ENCODE peak calls at places on chromosomes 3 and 15, in ten cellular contexts. One of them, this sample, is unnamed.
A peak's percentile ranks its signal among the peaks of the same experiment; 100 is the strongest.

GRCh38 chr3:170003881-170004356 is 33.9 kb upstream of the GPR160 start:
- ATAC-seq in HepG2: peak; percentile 89
- ATAC-seq in Panc1: no peak
- ATAC-seq in GM12878: no peak
- ATAC-seq in heart right ventricle: no peak
- ATAC-seq in RWPE2: no peak
- ATAC-seq in aorta: no peak
- ATAC-seq in right cardiac atrium: no peak
- ATAC-seq in body of pancreas: no peak
- ATAC-seq in DND-41: no peak
- ATAC-seq in this sample: no peak

GRCh38 chr3:151384741-151385174 is at the start of gene P2RY12:
- ATAC-seq in HepG2: no peak
- ATAC-seq in Panc1: no peak
- ATAC-seq in GM12878: peak; percentile 73
- ATAC-seq in heart right ventricle: no peak
- ATAC-seq in RWPE2: no peak
- ATAC-seq in aorta: peak; percentile 43
- ATAC-seq in right cardiac atrium: peak; percentile 37
- ATAC-seq in body of pancreas: no peak
- ATAC-seq in DND-41: no peak
- ATAC-seq in this sample: no peak

GRCh38 chr15:33138000-33138399 is 56.5 kb downstream of the FMN1 start:
- ATAC-seq in HepG2: no peak
- ATAC-seq in Panc1: no peak
- ATAC-seq in GM12878: no peak
- ATAC-seq in heart right ventricle: no peak
- ATAC-seq in RWPE2: no peak
- ATAC-seq in aorta: no peak
- ATAC-seq in right cardiac atrium: no peak
- ATAC-seq in body of pancreas: no peak
- ATAC-seq in DND-41: no peak
- ATAC-seq in this sample: no peak

GRCh38 chr15:90192961-90193786 is 8.0 kb upstream of the SEMA4B start:
- ATAC-seq in HepG2: no peak
- ATAC-seq in Panc1: no peak
- ATAC-seq in GM12878: no peak
- ATAC-seq in heart right ventricle: peak; percentile 20
- ATAC-seq in RWPE2: no peak
- ATAC-seq in aorta: peak; percentile 47
- ATAC-seq in right cardiac atrium: peak; percentile 41
- ATAC-seq in body of pancreas: no peak
- ATAC-seq in DND-41: peak; percentile 61
- ATAC-seq in this sample: peak; percentile 83

GRCh38 chr15:69055251-69055650 is 40.8 kb downstream of the NOX5 start:
- ATAC-seq in HepG2: no peak
- ATAC-seq in Panc1: no peak
- ATAC-seq in GM12878: no peak
- ATAC-seq in heart right ventricle: no peak
- ATAC-seq in RWPE2: no peak
- ATAC-seq in aorta: no peak
- ATAC-seq in right cardiac atrium: no peak
- ATAC-seq in body of pancreas: no peak
- ATAC-seq in DND-41: no peak
- ATAC-seq in this sample: no peak

GRCh38 chr3:143973352-143974021 is 1.9 kb downstream of the DIPK2A start:
- ATAC-seq in HepG2: peak; percentile 33
- ATAC-seq in Panc1: no peak
- ATAC-seq in GM12878: no peak
- ATAC-seq in heart right ventricle: no peak
- ATAC-seq in RWPE2: no peak
- ATAC-seq in aorta: no peak
- ATAC-seq in right cardiac atrium: no peak
- ATAC-seq in body of pancreas: no peak
- ATAC-seq in DND-41: no peak
- ATAC-seq in this sample: no peak

GRCh38 chr3:118117061-118117460 is 917.6 kb downstream of the IGSF11 start:
- ATAC-seq in HepG2: no peak
- ATAC-seq in Panc1: no peak
- ATAC-seq in GM12878: no peak
- ATAC-seq in heart right ventricle: no peak
- ATAC-seq in RWPE2: no peak
- ATAC-seq in aorta: no peak
- ATAC-seq in right cardiac atrium: no peak
- ATAC-seq in body of pancreas: no peak
- ATAC-seq in DND-41: no peak
- ATAC-seq in this sample: no peak

GRCh38 chr3:141237701-141238521 is 6.3 kb downstream of the PXYLP1 start:
- ATAC-seq in HepG2: no peak
- ATAC-seq in Panc1: no peak
- ATAC-seq in GM12878: peak; percentile 39
- ATAC-seq in heart right ventricle: peak; percentile 62
- ATAC-seq in RWPE2: no peak
- ATAC-seq in aorta: no peak
- ATAC-seq in right cardiac atrium: peak; percentile 45
- ATAC-seq in body of pancreas: peak; percentile 94
- ATAC-seq in DND-41: no peak
- ATAC-seq in this sample: peak; percentile 32

GRCh38 chr15:75028991-75029377 is 5.6 kb downstream of the PPCDC start:
- ATAC-seq in HepG2: peak; percentile 37
- ATAC-seq in Panc1: peak; percentile 76
- ATAC-seq in GM12878: peak; percentile 18
- ATAC-seq in heart right ventricle: peak; percentile 3
- ATAC-seq in RWPE2: peak; percentile 1
- ATAC-seq in aorta: no peak
- ATAC-seq in right cardiac atrium: peak; percentile 1
- ATAC-seq in body of pancreas: peak; percentile 20
- ATAC-seq in DND-41: peak; percentile 31
- ATAC-seq in this sample: no peak

GRCh38 chr15:75031773-75032302 is 8.4 kb downstream of the PPCDC start:
- ATAC-seq in HepG2: no peak
- ATAC-seq in Panc1: no peak
- ATAC-seq in GM12878: peak; percentile 14
- ATAC-seq in heart right ventricle: no peak
- ATAC-seq in RWPE2: no peak
- ATAC-seq in aorta: no peak
- ATAC-seq in right cardiac atrium: no peak
- ATAC-seq in body of pancreas: no peak
- ATAC-seq in DND-41: no peak
- ATAC-seq in this sample: no peak

GRCh38 chr15:75029378-75030022 is 6.1 kb downstream of the PPCDC start:
- ATAC-seq in HepG2: peak; percentile 90
- ATAC-seq in Panc1: peak; percentile 90
- ATAC-seq in GM12878: peak; percentile 90
- ATAC-seq in heart right ventricle: peak; percentile 85
- ATAC-seq in RWPE2: peak; percentile 77
- ATAC-seq in aorta: peak; percentile 94
- ATAC-seq in right cardiac atrium: peak; percentile 88
- ATAC-seq in body of pancreas: peak; percentile 88
- ATAC-seq in DND-41: peak; percentile 93
- ATAC-seq in this sample: peak; percentile 85

GRCh38 chr15:75030424-75030823 is 7.0 kb downstream of the PPCDC start:
- ATAC-seq in HepG2: no peak
- ATAC-seq in Panc1: no peak
- ATAC-seq in GM12878: no peak
- ATAC-seq in heart right ventricle: no peak
- ATAC-seq in RWPE2: no peak
- ATAC-seq in aorta: no peak
- ATAC-seq in right cardiac atrium: no peak
- ATAC-seq in body of pancreas: no peak
- ATAC-seq in DND-41: no peak
- ATAC-seq in this sample: no peak

DNA sequence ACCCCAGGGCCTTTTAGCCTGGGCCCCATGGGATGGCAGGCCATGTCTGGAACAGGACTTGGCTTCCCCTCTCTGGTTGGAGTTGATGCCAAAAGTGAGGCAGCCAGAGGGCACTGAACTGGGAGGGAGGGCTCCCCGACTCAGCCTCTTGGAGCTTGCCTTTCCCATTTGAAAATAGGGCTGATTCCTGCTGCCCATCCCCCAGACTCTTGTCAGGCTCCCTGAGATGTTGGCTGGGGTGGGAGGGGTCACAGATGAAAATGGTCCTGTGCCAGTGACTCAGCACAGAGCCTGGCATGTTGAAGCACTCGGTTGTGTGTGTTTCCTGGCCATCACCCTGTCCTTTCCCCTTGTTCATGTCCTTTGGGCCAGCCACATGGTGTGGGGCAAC is 6.6 kb downstream of the PPCDC start:
- ATAC-seq in HepG2: no peak
- ATAC-seq in Panc1: no peak
- ATAC-seq in GM12878: no peak
- ATAC-seq in heart right ventricle: peak; percentile 46
- ATAC-seq in RWPE2: peak; percentile 16
- ATAC-seq in aorta: peak; percentile 69
- ATAC-seq in right cardiac atrium: peak; percentile 61
- ATAC-seq in body of pancreas: no peak
- ATAC-seq in DND-41: no peak
- ATAC-seq in this sample: peak; percentile 33
- H3K27ac ChIP-seq in HepG2: no peak overlapping the region
- H3K27ac ChIP-seq in Panc1: peak overlapping the region; percentile 49
- H3K27ac ChIP-seq in GM12878: peak overlapping the region; percentile 74
- H3K27ac ChIP-seq in heart right ventricle: peak overlapping the region; percentile 85
- H3K27ac ChIP-seq in RWPE2: peak overlapping the region; percentile 69
- H3K27ac ChIP-seq in aorta: peak overlapping the region; percentile 15
- H3K27ac ChIP-seq in right cardiac atrium: peak overlapping the region; percentile 50
- H3K27ac ChIP-seq in body of pancreas: no peak overlapping the region
- H3K27ac ChIP-seq in DND-41: peak overlapping the region; percentile 19
- H3K27ac ChIP-seq in this sample: peak overlapping the region; percentile 62

DNA sequence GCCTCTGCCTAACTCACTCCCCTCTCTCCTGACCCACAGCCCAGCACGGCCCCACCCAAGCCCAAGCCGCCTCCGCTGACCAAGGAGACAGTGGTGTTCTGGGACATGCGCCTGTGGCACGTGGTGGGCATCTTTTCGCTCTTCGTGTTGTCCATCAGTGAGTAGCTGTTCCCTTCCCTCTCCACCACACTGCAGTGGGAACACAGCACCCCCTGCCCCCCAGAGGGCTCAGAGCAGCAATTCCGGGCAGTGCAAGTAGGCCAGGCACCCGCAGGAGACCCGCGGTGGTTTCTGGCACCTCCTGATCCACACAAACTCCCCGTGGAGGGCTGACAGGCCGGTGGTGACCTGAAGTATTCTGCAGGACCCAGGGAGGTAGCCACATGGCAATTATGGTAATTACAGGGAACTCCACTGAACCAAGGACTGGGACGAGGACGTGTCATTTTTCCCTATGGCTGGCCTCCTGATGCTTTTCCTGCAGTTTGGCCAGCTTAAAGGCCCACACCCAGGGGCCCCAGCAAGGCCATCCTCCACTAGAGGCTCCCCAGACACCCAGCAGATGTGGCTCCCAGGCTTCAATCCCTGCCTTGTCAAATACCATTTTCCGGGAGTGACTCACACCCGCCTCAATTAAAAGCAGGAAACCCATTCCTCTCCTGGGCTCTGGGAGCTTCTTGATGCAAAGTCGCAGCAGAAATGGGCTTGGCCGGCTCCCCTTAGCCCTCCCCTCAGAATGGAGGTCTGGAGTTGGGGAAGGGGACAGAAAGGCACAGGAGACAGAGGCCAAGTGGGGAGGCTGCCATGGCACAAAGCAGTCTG is 4.8 kb downstream of the TMIE start:
- ATAC-seq in HepG2: no peak
- ATAC-seq in Panc1: no peak
- ATAC-seq in GM12878: no peak
- ATAC-seq in heart right ventricle: no peak
- ATAC-seq in RWPE2: peak; percentile 50
- ATAC-seq in aorta: no peak
- ATAC-seq in right cardiac atrium: no peak
- ATAC-seq in body of pancreas: no peak
- ATAC-seq in DND-41: no peak
- ATAC-seq in this sample: no peak
- H3K27ac ChIP-seq in HepG2: no peak overlapping the region
- H3K27ac ChIP-seq in Panc1: no peak overlapping the region
- H3K27ac ChIP-seq in GM12878: no peak overlapping the region
- H3K27ac ChIP-seq in heart right ventricle: no peak overlapping the region
- H3K27ac ChIP-seq in RWPE2: no peak overlapping the region
- H3K27ac ChIP-seq in aorta: no peak overlapping the region
- H3K27ac ChIP-seq in right cardiac atrium: no peak overlapping the region
- H3K27ac ChIP-seq in body of pancreas: no peak overlapping the region
- H3K27ac ChIP-seq in DND-41: no peak overlapping the region
- H3K27ac ChIP-seq in this sample: no peak overlapping the region

DNA sequence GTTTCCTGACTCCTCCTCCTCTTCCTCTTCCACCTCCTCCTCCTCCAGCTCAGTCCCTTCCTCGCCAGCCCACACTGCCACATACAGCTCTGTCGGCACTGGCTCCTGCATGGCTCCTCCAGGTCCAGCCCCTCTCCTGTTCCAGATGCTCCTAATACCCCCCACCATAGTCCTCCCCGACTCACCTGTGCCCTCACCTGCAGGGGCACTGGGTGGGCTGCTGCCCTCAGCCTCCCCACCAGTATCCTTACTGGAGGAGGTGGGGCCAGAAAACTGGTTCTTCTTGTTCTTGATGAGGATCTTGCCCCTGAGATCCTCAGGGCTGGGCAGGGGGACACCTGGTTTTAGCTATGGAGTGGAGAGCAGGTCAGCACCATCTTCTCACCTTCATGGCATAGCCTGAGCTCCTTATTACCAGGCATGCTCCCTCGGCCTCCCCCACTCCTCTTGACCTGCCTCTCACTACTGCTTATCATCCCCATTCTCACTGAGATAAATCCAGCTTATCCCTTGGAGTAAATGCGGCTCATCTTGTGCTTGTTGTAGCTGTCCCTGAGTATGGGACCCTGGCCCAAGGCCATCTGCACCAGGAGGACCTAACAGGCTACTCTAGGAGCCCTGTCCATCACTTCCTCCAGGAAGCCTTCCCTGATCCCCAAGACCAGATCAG is 11.0 kb downstream of the PLCB2 start:
- ATAC-seq in HepG2: no peak
- ATAC-seq in Panc1: no peak
- ATAC-seq in GM12878: no peak
- ATAC-seq in heart right ventricle: peak; percentile 31
- ATAC-seq in RWPE2: no peak
- ATAC-seq in aorta: no peak
- ATAC-seq in right cardiac atrium: peak; percentile 4
- ATAC-seq in body of pancreas: no peak
- ATAC-seq in DND-41: no peak
- ATAC-seq in this sample: no peak
- H3K27ac ChIP-seq in HepG2: no peak overlapping the region
- H3K27ac ChIP-seq in Panc1: no peak overlapping the region
- H3K27ac ChIP-seq in GM12878: no peak overlapping the region
- H3K27ac ChIP-seq in heart right ventricle: peak overlapping the region; percentile 64
- H3K27ac ChIP-seq in RWPE2: no peak overlapping the region
- H3K27ac ChIP-seq in aorta: no peak overlapping the region
- H3K27ac ChIP-seq in right cardiac atrium: peak overlapping the region; percentile 85
- H3K27ac ChIP-seq in body of pancreas: no peak overlapping the region
- H3K27ac ChIP-seq in DND-41: no peak overlapping the region
- H3K27ac ChIP-seq in this sample: no peak overlapping the region

DNA sequence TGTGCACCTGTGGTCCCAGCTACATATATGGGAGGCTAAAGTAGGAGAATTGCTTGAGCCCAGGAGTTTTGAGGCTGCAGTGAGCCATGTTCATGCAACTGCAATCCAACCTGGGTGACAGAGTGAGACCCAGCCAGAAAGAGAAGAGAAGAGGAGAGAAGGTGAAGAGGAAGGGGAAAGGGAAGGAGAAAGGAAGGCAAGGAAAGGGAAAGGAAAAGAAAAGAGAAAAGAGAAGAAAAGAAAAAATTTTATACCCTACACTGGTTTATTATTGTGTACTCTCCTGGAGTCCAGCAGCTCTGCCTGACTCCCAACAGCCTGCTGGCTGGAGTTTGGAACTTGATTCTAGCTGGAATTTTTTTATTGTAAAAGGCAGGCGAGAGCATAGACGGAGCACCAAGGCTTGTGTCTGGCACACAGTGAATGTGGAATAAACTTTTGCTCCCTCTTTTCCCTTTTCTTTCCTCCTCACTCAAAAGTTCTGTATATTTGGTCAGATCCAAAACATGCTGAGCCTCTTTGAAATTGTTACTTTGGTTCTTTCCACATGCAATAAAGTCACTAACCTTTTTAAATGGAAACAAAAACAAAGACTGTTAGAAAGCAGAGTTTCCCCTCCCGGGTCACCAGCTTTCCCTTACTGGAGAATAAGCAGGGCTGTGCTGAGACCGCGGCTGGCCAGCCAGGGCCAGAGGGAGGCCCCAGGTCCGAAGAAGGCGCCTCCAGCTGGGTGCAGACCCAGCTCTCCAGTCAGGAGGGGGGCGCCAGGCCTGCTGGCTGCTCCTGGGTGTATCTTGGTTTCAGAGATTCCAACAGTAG is 9.9 kb downstream of the THSD4 start:
- ATAC-seq in HepG2: no peak
- ATAC-seq in Panc1: peak; percentile 13
- ATAC-seq in GM12878: no peak
- ATAC-seq in heart right ventricle: no peak
- ATAC-seq in RWPE2: no peak
- ATAC-seq in aorta: peak; percentile 69
- ATAC-seq in right cardiac atrium: peak; percentile 73
- ATAC-seq in body of pancreas: no peak
- ATAC-seq in DND-41: no peak
- ATAC-seq in this sample: peak; percentile 46
- H3K27ac ChIP-seq in HepG2: no peak overlapping the region
- H3K27ac ChIP-seq in Panc1: peak overlapping the region; percentile 59
- H3K27ac ChIP-seq in GM12878: no peak overlapping the region
- H3K27ac ChIP-seq in heart right ventricle: peak overlapping the region; percentile 80
- H3K27ac ChIP-seq in RWPE2: peak overlapping the region; percentile 96
- H3K27ac ChIP-seq in aorta: peak overlapping the region; percentile 96
- H3K27ac ChIP-seq in right cardiac atrium: peak overlapping the region; percentile 37
- H3K27ac ChIP-seq in body of pancreas: peak overlapping the region; percentile 5
- H3K27ac ChIP-seq in DND-41: no peak overlapping the region
- H3K27ac ChIP-seq in this sample: peak overlapping the region; percentile 48

This sample was measured in gastroesophageal sphincter.